ENCODE peak calls at places on chromosomes 2 and 18, in nine cellular contexts. T is OCI-LY7, C is neural progenitor cell, I is Peyer's patch, W is K562, V is GM23248, E is ascending aorta, M is A549, K is PC-9. A is an unnamed sample.

GRCh38 chr2:162198239-162198638 is 45.0 kb downstream of the FAP start:
- DNase-seq in M (no peak), K (no peak), E (no peak), W (no peak), C (peak; percentile 29), T (no peak), I (no peak), V (no peak), A (no peak)

GRCh38 chr2:116585654-116586053 is 1228.8 kb upstream of the DDX18 start:
- DNase-seq in M (no peak), W (no peak), V (no peak), C (peak; percentile 16), K (no peak), T (no peak), E (no peak), I (no peak), A (no peak)

GRCh38 chr2:125085904-125086303 is 1060.8 kb downstream of the CNTNAP5 start:
- DNase-seq in W (no peak), T (no peak), E (no peak), K (no peak), C (no peak), I (no peak), V (no peak), M (no peak), A (no peak)

GRCh38 chr2:69222984-69223658 is 163.9 kb downstream of the GFPT1 start:
- DNase-seq in M (no peak), T (no peak), K (no peak), V (peak; percentile 52), C (no peak), W (no peak), I (no peak), E (no peak), A (no peak)

GRCh38 chr2:173231465-173231864 is 123.2 kb upstream of the CDCA7 start:
- DNase-seq in T (no peak), E (no peak), K (no peak), V (no peak), W (no peak), I (no peak), M (no peak), C (no peak), A (no peak)

GRCh38 chr2:223929575-223930001 is 15.5 kb downstream of the WDFY1 start:
- DNase-seq in T (no peak), W (no peak), E (no peak), K (peak; percentile 54), M (no peak), I (no peak), C (no peak), V (no peak), A (peak; percentile 62)

GRCh38 chr2:10180271-10180670 is 57.7 kb downstream of the RRM2 start:
- DNase-seq in C (no peak), W (no peak), T (no peak), M (no peak), V (no peak), K (no peak), E (no peak), I (no peak), A (no peak)

GRCh38 chr2:22281033-22281432 is 1103.9 kb upstream of the KLHL29 start:
- DNase-seq in I (no peak), C (no peak), W (no peak), K (no peak), T (no peak), E (no peak), M (no peak), V (peak; percentile 3), A (no peak)

GRCh38 chr2:9240745-9241144 is 34.1 kb downstream of the ASAP2 start:
- DNase-seq in W (no peak), T (no peak), V (no peak), M (no peak), C (no peak), I (no peak), K (no peak), E (no peak), A (no peak)

GRCh38 chr18:23857756-23858155 is 156.8 kb upstream of the TTC39C start:
- DNase-seq in M (no peak), K (no peak), W (no peak), E (no peak), V (no peak), C (no peak), T (no peak), I (no peak), A (no peak)

GRCh38 chr2:152613235-152613634 is 104.0 kb downstream of the PRPF40A start:
- DNase-seq in W (no peak), V (peak; percentile 41), K (no peak), I (no peak), E (no peak), M (no peak), T (no peak), C (no peak), A (no peak)

GRCh38 chr2:197281421-197281820 is 29.2 kb downstream of the ANKRD44 start:
- DNase-seq in T (no peak), E (no peak), W (no peak), M (no peak), V (no peak), C (no peak), K (no peak), I (no peak), A (no peak)

GRCh38 chr2:218257390-218257981 is 3.3 kb upstream of the GPBAR1 start:
- DNase-seq in V (peak; percentile 49), C (peak; percentile 70), T (peak; percentile 84), M (no peak), W (peak; percentile 68), K (no peak), E (no peak), I (peak; percentile 70), A (peak; percentile 67)

GRCh38 chr18:28802546-28802945 is 625.6 kb upstream of the CDH2 start:
- DNase-seq in T (no peak), M (no peak), K (no peak), V (peak; percentile 33), C (no peak), W (no peak), E (no peak), I (no peak), A (no peak)

GRCh38 chr2:15747172-15747550 is 155.5 kb downstream of the DDX1 start:
- DNase-seq in M (no peak), E (no peak), I (peak; percentile 13), T (no peak), C (no peak), K (no peak), V (no peak), W (no peak), A (no peak)

GRCh38 chr2:189581354-189582139 is 961 bp upstream of the SLC40A1 start:
- DNase-seq in T (no peak), I (peak; percentile 53), K (peak; percentile 65), C (peak; percentile 50), M (no peak), V (no peak), E (no peak), W (peak; percentile 87), A (no peak)

GRCh38 chr2:219736196-219736595 is 108.8 kb downstream of the SLC4A3 start:
- DNase-seq in E (no peak), K (peak; percentile 56), V (peak; percentile 86), C (peak; percentile 81), T (peak; percentile 37), W (peak; percentile 36), I (no peak), M (peak; percentile 40), A (no peak)

GRCh38 chr2:207833265-207833751 is 63.6 kb upstream of the FZD5 start:
- DNase-seq in I (no peak), W (no peak), E (no peak), C (no peak), V (peak; percentile 21), K (no peak), T (no peak), M (no peak), A (no peak)

GRCh38 chr2:207835805-207836204 is 66.1 kb upstream of the FZD5 start:
- DNase-seq in W (no peak), I (no peak), M (no peak), V (no peak), C (no peak), T (no peak), E (no peak), K (no peak), A (no peak)

GRCh38 chr2:207840101-207840500 is 70.4 kb upstream of the FZD5 start:
- DNase-seq in C (no peak), M (no peak), T (no peak), V (no peak), W (no peak), I (no peak), K (no peak), E (no peak), A (no peak)

GRCh38 chr2:207839575-207839974 is 69.9 kb upstream of the FZD5 start:
- DNase-seq in C (no peak), E (no peak), T (no peak), K (no peak), V (no peak), M (no peak), I (no peak), W (no peak), A (no peak)

DNA sequence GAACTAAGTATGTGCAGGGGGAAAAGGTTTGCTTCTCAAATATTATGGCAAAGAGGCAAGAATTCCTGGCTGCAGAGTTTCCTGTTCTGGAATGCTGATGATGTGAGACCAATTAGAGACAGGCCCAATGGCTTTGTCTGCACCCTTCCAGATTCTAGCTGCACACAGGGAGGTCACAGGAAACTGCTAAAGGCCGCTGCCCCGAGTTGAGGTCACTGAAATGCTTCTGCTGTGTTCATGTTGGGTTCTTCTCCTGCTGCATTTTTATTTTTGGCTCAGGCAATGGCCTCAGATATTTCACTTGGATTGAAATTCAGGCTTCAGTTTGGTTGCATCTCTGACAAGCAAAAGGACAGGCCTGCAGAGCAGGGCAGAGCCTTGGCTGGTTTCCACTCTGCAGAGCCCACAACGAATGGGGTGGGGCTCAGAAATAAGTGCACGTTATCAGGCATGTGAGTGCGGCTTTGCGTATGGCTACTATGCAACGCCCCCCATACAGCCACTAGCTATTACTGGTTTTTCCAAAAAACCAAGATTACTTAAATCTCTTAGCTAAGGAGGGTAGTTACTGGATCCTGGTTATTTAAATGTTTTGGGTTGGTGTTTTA is 66.9 kb upstream of the FZD5 start:
- DNase-seq in V (no peak), K (no peak), C (peak; percentile 49), T (no peak), E (no peak), W (no peak), M (no peak), I (no peak), A (no peak)
- H3K27ac ChIP-seq in V (no peak overlapping the region), K (no peak overlapping the region), C (peak overlapping the region; percentile 81), T (no peak overlapping the region), E (no peak overlapping the region), W (no peak overlapping the region), M (peak overlapping the region; percentile 37), I (no peak overlapping the region), A (no peak overlapping the region)

GRCh38 chr2:113052767-113053166 is at the start of gene IL36B:
- DNase-seq in T (no peak), V (no peak), C (no peak), E (no peak), W (no peak), I (no peak), K (no peak), M (no peak), A (no peak)
- H3K9me3 ChIP-seq in T (no peaks in the 10 kb centered on the region), V (no peaks in the 10 kb centered on the region), C (peaks cover 5% of the 10 kb centered on the region), E (no peaks in the 10 kb centered on the region), W (no peaks in the 10 kb centered on the region), I (no peaks in the 10 kb centered on the region), K (peaks cover 20% of the 10 kb centered on the region), M (peaks cover 22% of the 10 kb centered on the region), A (no peaks in the 10 kb centered on the region)

GRCh38 chr2:207257291-207258190 is 91.8 kb upstream of the KLF7 start:
- DNase-seq in T (no peak), M (no peak), W (no peak), I (no peak), V (peak; percentile 21), C (peak; percentile 36), E (no peak), K (no peak), A (no peak)
- H3K27ac ChIP-seq in T (no peak overlapping the region), M (peak overlapping the region; percentile 89), W (no peak overlapping the region), I (peak overlapping the region; percentile 52), V (peak overlapping the region; percentile 94), C (peak overlapping the region; percentile 7), E (peak overlapping the region; percentile 75), K (no peak overlapping the region), A (no peak overlapping the region)

GRCh38 chr2:228527481-228527880 is 346.0 kb upstream of the SPHKAP start:
- DNase-seq in K (no peak), T (no peak), M (no peak), E (no peak), W (no peak), V (no peak), C (no peak), I (no peak), A (no peak)
- H3K9me3 ChIP-seq in K (no peaks in the 10 kb centered on the region), T (no peaks in the 10 kb centered on the region), M (no peaks in the 10 kb centered on the region), E (no peaks in the 10 kb centered on the region), W (no peaks in the 10 kb centered on the region), V (no peaks in the 10 kb centered on the region), C (no peaks in the 10 kb centered on the region), I (peaks cover 2% of the 10 kb centered on the region), A (no peaks in the 10 kb centered on the region)